ENCODE peak calls at places on chromosomes 7 and 10, in four cellular contexts. H, K, L and I are unnamed samples.

GRCh38 chr7:26646666-26647065 is 217.7 kb downstream of the SKAP2 start:
- DNase-seq in H (no peak), K (no peak), L (no peak), I (no peak)

GRCh38 chr10:132149261-132149660 is 37.5 kb upstream of the DPYSL4 start:
- DNase-seq in H (no peak), K (no peak), L (no peak), I (no peak)

GRCh38 chr7:95798401-95798930 is 26.1 kb downstream of the DYNC1I1 start:
- DNase-seq in H (no peak), K (no peak), L (no peak), I (no peak)

GRCh38 chr7:39633563-39634550 is 10.5 kb downstream of the RALA start:
- DNase-seq in H (no peak), K (no peak), L (no peak), I (no peak)

GRCh38 chr7:99428972-99429566 is 9.5 kb downstream of the PTCD1 start:
- DNase-seq in H (no peak), K (no peak), L (no peak), I (no peak)

GRCh38 chr7:91519241-91520200 is 255.3 kb downstream of the FZD1 start:
- DNase-seq in H (no peak), K (no peak), L (no peak), I (no peak)

GRCh38 chr7:96800824-96801223 is 91.2 kb upstream of the SEM1 start:
- DNase-seq in H (no peak), K (no peak), L (no peak), I (no peak)

GRCh38 chr7:81457858-81458522 is 311.9 kb downstream of the HGF start:
- DNase-seq in H (no peak), K (no peak), L (no peak), I (no peak)

GRCh38 chr7:815284-816216 is 16.7 kb upstream of the SUN1 start:
- DNase-seq in H (no peak), K (peak), L (peak), I (no peak)

GRCh38 chr10:9010093-9010492 is 955.6 kb downstream of the GATA3 start:
- DNase-seq in H (no peak), K (no peak), L (no peak), I (no peak)

GRCh38 chr7:157020514-157021070 is 10.1 kb upstream of the MNX1 start:
- DNase-seq in H (no peak), K (no peak), L (peak), I (no peak)

GRCh38 chr7:24981544-24981951 is 1.6 kb upstream of the OSBPL3 start:
- DNase-seq in H (no peak), K (no peak), L (peak), I (peak)

GRCh38 chr7:108299251-108300014 is 156.8 kb downstream of the NRCAM start:
- DNase-seq in H (peak), K (no peak), L (no peak), I (no peak)

GRCh38 chr7:123712619-123713018 is 36.2 kb downstream of the WASL start:
- DNase-seq in H (peak), K (no peak), L (no peak), I (no peak)

GRCh38 chr7:131521651-131522163 is 34.7 kb downstream of the PODXL start:
- DNase-seq in H (no peak), K (no peak), L (no peak), I (no peak)

GRCh38 chr10:29026802-29027201 is 262.1 kb upstream of the LYZL1 start:
- DNase-seq in H (no peak), K (no peak), L (no peak), I (no peak)

GRCh38 chr10:29022513-29022912 is 266.4 kb upstream of the LYZL1 start:
- DNase-seq in H (no peak), K (no peak), L (no peak), I (no peak)

GRCh38 chr10:29023678-29024077 is 265.2 kb upstream of the LYZL1 start:
- DNase-seq in H (no peak), K (no peak), L (no peak), I (no peak)

GRCh38 chr10:29028486-29028885 is 260.4 kb upstream of the LYZL1 start:
- DNase-seq in H (no peak), K (no peak), L (no peak), I (no peak)

DNA sequence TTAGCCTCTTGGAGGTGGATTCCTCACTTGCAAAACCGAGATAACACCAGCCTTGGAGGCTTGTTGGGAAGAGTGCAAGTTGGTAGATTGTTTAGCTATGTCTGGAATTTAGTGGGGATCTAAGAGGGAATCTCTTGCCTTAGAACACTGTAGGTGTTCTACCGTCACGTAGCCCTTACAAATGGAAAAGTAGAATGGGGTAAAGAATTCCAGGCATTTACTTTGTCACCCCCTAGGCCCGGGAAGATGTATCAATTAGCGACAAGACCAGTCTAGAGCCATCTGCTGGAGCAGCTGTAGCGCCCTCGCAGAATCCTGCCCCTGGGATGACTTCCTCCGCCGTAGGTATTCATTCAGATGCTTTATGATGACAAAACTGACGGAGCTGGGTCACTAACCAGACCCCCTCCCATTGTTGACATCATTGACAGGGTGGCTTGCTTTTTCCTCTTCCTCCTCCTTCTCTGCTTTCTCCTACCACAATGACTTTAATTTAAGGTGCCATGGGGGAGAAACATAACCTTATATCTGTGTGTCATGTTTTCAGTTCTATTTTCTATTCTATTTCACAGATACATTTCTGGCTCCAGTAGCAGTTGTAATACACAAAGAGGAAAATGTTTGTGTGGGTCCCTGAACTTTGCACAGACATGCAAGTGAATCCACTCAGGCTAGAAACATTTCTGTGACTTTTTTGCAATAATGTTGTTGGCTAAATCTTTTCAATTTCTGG is 262.6 kb upstream of the LYZL1 start:
- DNase-seq in H (no peak), K (no peak), L (no peak), I (no peak)
- TF ChIP-seq CTCF in H (no peak), K (no peak), L (no peak), I (no peak)

DNA sequence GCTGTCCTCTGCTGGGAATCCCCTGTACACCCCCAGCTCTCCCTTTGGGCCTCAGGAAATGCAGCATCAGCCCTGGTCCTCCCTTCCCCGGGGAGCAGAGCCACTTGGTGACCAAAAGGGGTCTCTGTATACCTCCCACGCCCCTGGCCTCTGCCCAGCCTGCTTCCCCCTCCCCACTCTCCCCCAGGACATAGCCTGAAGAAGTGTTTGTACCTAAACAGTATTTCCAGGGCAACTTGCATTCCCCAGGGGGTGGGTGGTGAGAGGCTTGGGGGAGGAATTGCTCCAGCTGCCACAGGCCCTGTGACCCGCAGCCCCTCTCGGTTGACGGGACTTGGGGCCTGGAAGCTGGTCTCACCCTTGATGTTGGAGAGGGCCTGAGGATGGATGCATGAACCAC is 39.3 kb downstream of the TMEM270 start:
- DNase-seq in H (no peak), K (no peak), L (no peak), I (no peak)
- TF ChIP-seq CTCF in H (peak), K (no peak), L (no peak), I (no peak)

GRCh38 chr7:130380121-130380860 is at the start of gene CPA1:
- DNase-seq in H (no peak), K (no peak), L (no peak), I (no peak)

GRCh38 chr7:130380861-130381455 is 664 bp downstream of the CPA1 start:
- DNase-seq in H (no peak), K (no peak), L (no peak), I (no peak)

GRCh38 chr7:130383187-130383980 is 3.1 kb downstream of the CPA1 start:
- DNase-seq in H (no peak), K (no peak), L (no peak), I (no peak)

GRCh38 chr7:130379551-130380120 is 658 bp upstream of the CPA1 start:
- DNase-seq in H (no peak), K (no peak), L (no peak), I (no peak)

GRCh38 chr7:130381468-130382312 is 1.4 kb downstream of the CPA1 start:
- DNase-seq in H (no peak), K (no peak), L (no peak), I (no peak)
- TF ChIP-seq CTCF in H (peak), K (no peak), L (no peak), I (no peak)

DNA sequence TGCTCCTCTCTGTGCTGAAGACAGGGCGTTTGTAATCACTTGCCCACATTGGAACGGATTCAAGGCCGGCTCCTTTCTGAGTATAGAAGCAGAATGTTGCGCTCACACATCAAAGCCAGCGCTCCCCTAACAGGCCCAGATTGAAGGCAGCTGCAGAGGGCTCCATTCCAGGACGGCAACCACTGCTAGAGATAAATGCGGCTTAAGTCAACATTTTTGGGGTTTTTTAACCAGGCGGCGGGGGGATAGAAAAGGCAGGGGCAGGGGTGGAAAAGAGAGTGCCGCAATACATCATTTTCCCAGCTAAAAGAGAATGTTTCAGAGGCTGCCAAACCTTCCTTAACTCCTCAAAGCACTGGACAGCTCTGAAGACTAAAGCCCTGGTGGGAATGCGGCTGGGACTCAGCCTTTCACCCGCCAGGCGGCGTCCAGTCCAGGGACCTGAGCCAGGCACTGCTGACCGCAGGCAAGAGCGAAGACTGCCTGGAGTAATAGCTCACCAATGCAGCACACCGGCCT is 189.6 kb downstream of the TNS3 start:
- DNase-seq in H (peak), K (no peak), L (no peak), I (peak)
- TF ChIP-seq CTCF in H (peak), K (no peak), L (no peak), I (no peak)

GRCh38 chr10:78260141-78260540 is 226.5 kb downstream of the RPS24 start:
- DNase-seq in H (no peak), K (no peak), L (no peak), I (no peak)
- TF ChIP-seq CTCF in H (no peak), K (no peak), L (no peak), I (no peak)

GRCh38 chr10:14409856-14410458 is 79.2 kb upstream of the FRMD4A start:
- DNase-seq in H (no peak), K (no peak), L (no peak), I (no peak)
- TF ChIP-seq CTCF in H (no peak), K (no peak), L (no peak), I (no peak)

DNA sequence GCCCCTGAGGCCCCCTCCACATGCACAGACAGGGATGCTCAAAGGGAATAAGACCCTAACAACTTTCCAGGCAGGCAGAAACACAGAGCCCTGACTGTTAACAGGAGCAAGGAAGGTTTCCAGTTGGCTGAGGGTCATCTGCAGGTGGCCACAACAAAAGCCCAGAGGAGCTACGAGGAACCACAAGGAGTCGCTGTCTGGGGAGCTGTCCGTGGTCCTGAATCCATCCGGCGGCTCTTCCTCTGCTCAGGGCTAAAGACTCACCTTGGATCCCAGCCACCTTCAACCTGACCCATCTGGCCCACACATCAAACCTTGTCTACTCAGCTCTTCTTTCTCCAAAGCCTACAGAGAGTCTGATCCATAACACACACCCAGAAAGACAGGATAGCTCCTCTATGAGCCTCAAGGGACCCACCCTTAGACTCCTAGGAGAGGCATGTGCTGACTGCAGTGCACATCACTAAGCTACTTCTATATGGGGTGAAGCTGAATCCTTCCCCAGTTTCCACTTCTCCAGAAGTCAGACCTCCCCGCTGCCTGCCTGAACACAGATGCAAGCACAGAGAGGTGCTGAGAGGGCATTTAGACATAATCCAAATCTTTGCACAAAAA is 104.0 kb downstream of the SLIT1 start:
- DNase-seq in H (no peak), K (peak), L (peak), I (no peak)
- TF ChIP-seq CTCF in H (peak), K (peak), L (peak), I (no peak)

GRCh38 chr10:119161680-119162079 is 3.8 kb downstream of the SFXN4 start:
- DNase-seq in H (no peak), K (no peak), L (no peak), I (no peak)
- TF ChIP-seq CTCF in H (no peak), K (no peak), L (no peak), I (no peak)

GRCh38 chr7:70189776-70190175 is 591.5 kb downstream of the AUTS2 start:
- DNase-seq in H (no peak), K (no peak), L (no peak), I (no peak)

GRCh38 chr7:70190266-70190665 is 592.0 kb downstream of the AUTS2 start:
- DNase-seq in H (no peak), K (no peak), L (no peak), I (no peak)

GRCh38 chr7:70189261-70189660 is 591.0 kb downstream of the AUTS2 start:
- DNase-seq in H (no peak), K (no peak), L (no peak), I (no peak)

GRCh38 chr7:70193514-70193913 is 595.2 kb downstream of the AUTS2 start:
- DNase-seq in H (no peak), K (no peak), L (peak), I (no peak)
- TF ChIP-seq CTCF in H (no peak), K (no peak), L (no peak), I (no peak)

DNA sequence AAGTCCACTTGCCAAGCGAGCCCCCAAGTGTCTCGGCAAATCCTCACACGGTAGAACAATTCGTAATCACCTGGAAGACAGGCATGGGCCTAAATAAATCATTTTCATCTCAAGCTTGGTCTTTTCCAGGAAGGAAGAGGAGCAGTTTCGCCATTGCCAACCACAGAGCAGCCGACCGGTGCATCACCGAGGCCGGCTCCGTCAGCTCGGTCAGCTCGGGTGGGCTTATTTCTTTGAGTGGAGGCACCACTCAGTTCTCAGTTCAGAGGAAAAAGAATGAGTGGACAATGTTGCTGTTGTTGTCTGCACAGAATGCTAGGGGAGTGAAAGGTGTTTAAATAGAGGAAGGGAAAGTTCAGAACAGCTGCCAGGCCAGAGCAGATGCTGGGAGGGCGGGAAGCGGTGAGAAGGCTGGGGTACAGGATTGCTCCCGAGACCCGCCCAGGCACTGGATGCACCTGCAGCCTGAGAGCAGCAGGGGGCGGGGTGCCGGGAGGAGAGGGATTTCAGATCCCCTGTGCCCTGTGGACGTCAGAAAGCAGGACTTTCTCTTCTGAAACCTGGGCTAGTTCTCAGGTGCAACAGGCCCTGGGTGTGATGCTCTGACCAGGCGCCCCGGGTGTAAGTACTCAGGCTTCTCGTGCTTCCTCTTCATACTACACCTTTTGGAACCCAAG is 17.7 kb upstream of the IGFBP3 start:
- DNase-seq in H (no peak), K (no peak), L (no peak), I (no peak)
- TF ChIP-seq CTCF in H (no peak), K (no peak), L (no peak), I (no peak)